ENCODE peak calls at places on chromosomes 5 and 9, in six cellular contexts. V is tibial nerve, T is uterus, R is lower leg skin, Z is ovary, N is heart left ventricle. K is an unnamed sample.

GRCh38 chr9:26535146-26535545 is 357.5 kb downstream of the CAAP1 start:
- DNase-seq in N (no peak), V (no peak), T (no peak), Z (no peak), R (no peak), K (no peak)

GRCh38 chr5:32531885-32532520 is 53.4 kb upstream of the SUB1 start:
- DNase-seq in N (no peak), R (no peak), V (no peak), T (no peak), Z (no peak), K (no peak)

GRCh38 chr9:135061441-135061840 is 26.0 kb upstream of the OLFM1 start:
- DNase-seq in V (no peak), N (no peak), Z (no peak), R (no peak), T (no peak), K (no peak)

GRCh38 chr5:159395202-159395601 is 64.9 kb upstream of the IL12B start:
- DNase-seq in T (no peak), R (no peak), N (no peak), V (no peak), Z (no peak), K (no peak)

GRCh38 chr5:55993628-55994501 is 898 bp downstream of the IL6ST start:
- DNase-seq in T (no peak), R (no peak), V (no peak), N (no peak), Z (no peak), K (no peak)

GRCh38 chr5:107232793-107233192 is 437.9 kb downstream of the EFNA5 start:
- DNase-seq in T (no peak), Z (no peak), R (no peak), N (no peak), V (no peak), K (no peak)

GRCh38 chr5:145158654-145159199 is 676.4 kb downstream of the PRELID2 start:
- DNase-seq in V (no peak), T (no peak), R (no peak), Z (no peak), N (no peak), K (no peak)

GRCh38 chr5:143968071-143968878 is 156.3 kb downstream of the HMHB1 start:
- DNase-seq in V (no peak), T (no peak), N (no peak), R (no peak), Z (no peak), K (no peak)

GRCh38 chr9:128159784-128160602 is at the start of gene BBLN:
- DNase-seq in R (peak), V (peak), N (peak), Z (peak), T (peak), K (peak)

GRCh38 chr5:145510769-145511168 is 324.4 kb downstream of the PRELID2 start:
- DNase-seq in T (no peak), Z (no peak), V (no peak), R (no peak), N (no peak), K (no peak)

GRCh38 chr9:127155314-127155713 is 32.9 kb upstream of the ANGPTL2 start:
- DNase-seq in Z (no peak), T (no peak), V (no peak), N (no peak), R (no peak), K (no peak)

GRCh38 chr5:124996023-124996763 is 249.8 kb upstream of the ZNF608 start:
- DNase-seq in V (no peak), Z (no peak), N (no peak), T (no peak), R (no peak), K (no peak)

GRCh38 chr5:143938230-143938629 is 126.3 kb downstream of the HMHB1 start:
- DNase-seq in N (no peak), T (no peak), R (no peak), Z (no peak), V (no peak), K (no peak)

GRCh38 chr9:137156567-137157375 is 13.1 kb downstream of the LRRC26 start:
- DNase-seq in R (no peak), V (no peak), T (no peak), Z (no peak), N (no peak), K (peak)

GRCh38 chr9:21828853-21829405 is 26.5 kb downstream of the MTAP start:
- DNase-seq in R (no peak), V (no peak), Z (no peak), N (no peak), T (no peak), K (no peak)

GRCh38 chr9:69658987-69659677 is 13.0 kb downstream of the APBA1 start:
- DNase-seq in Z (no peak), R (no peak), T (no peak), N (no peak), V (no peak), K (no peak)

GRCh38 chr5:11150976-11151375 is 389.9 kb upstream of the DAP start:
- DNase-seq in R (no peak), N (no peak), T (no peak), Z (no peak), V (no peak), K (no peak)

GRCh38 chr5:38715671-38716070 is 130.1 kb upstream of the OSMR start:
- DNase-seq in N (no peak), V (no peak), R (no peak), Z (no peak), T (no peak), K (no peak)

GRCh38 chr5:167968784-167969183 is 322.7 kb upstream of the WWC1 start:
- DNase-seq in Z (no peak), N (no peak), T (no peak), R (no peak), V (no peak), K (no peak)

GRCh38 chr9:109652112-109652511 is 127.9 kb upstream of the PALM2AKAP2 start:
- DNase-seq in R (no peak), T (no peak), N (no peak), Z (no peak), V (no peak), K (no peak)

GRCh38 chr5:42514759-42515158 is 91.5 kb downstream of the GHR start:
- DNase-seq in N (no peak), T (no peak), R (no peak), V (no peak), Z (no peak), K (no peak)

GRCh38 chr9:122835313-122835731 is 6.9 kb upstream of the PDCL start:
- DNase-seq in V (no peak), R (no peak), N (no peak), Z (no peak), T (no peak), K (no peak)

GRCh38 chr9:81293651-81294050 is 395.7 kb downstream of the TLE1 start:
- DNase-seq in V (no peak), N (no peak), R (no peak), T (no peak), Z (no peak), K (no peak)

GRCh38 chr9:100322954-100323536 is 29.7 kb downstream of the TEX10 start:
- DNase-seq in Z (peak), V (no peak), T (no peak), R (no peak), N (no peak), K (no peak)

GRCh38 chr5:172487671-172488070 is 33.3 kb upstream of the SH3PXD2B start:
- DNase-seq in T (no peak), N (no peak), V (no peak), Z (peak), R (no peak), K (no peak)

GRCh38 chr9:121107041-121107440 is 32.3 kb downstream of the CNTRL start:
- DNase-seq in N (no peak), Z (no peak), V (no peak), T (no peak), R (no peak), K (no peak)

GRCh38 chr5:142106061-142106460 is 2.5 kb upstream of the NDFIP1 start:
- DNase-seq in N (no peak), Z (peak), T (peak), R (peak), V (no peak), K (no peak)

GRCh38 chr9:100426194-100426531 is 780 bp upstream of the MSANTD3 start:
- DNase-seq in N (no peak), R (no peak), T (no peak), V (no peak), Z (no peak), K (no peak)

GRCh38 chr9:118782790-118783463 is 586.3 kb downstream of the BRINP1 start:
- DNase-seq in T (no peak), V (no peak), R (no peak), Z (no peak), N (no peak), K (no peak)

GRCh38 chr9:128625391-128626145 is 31.1 kb downstream of the DYNC2I2 start:
- DNase-seq in V (no peak), R (no peak), T (no peak), Z (peak), N (no peak), K (no peak)

GRCh38 chr5:75601996-75602395 is 9.3 kb upstream of the ANKDD1B start:
- DNase-seq in Z (no peak), R (no peak), T (no peak), V (no peak), N (no peak), K (no peak)

GRCh38 chr5:110082194-110082593 is 392.5 kb downstream of the MAN2A1 start:
- DNase-seq in R (no peak), V (no peak), N (no peak), Z (no peak), T (no peak), K (no peak)

GRCh38 chr9:93085676-93086075 is 10.3 kb upstream of the CARD19 start:
- DNase-seq in V (no peak), N (no peak), Z (no peak), R (no peak), T (peak), K (no peak)

GRCh38 chr9:17130285-17130684 is 4.6 kb upstream of the CNTLN start:
- DNase-seq in N (no peak), Z (no peak), R (no peak), T (no peak), V (no peak), K (no peak)

GRCh38 chr9:114235113-114235589 is 79.8 kb downstream of the COL27A1 start:
- DNase-seq in V (no peak), R (no peak), T (peak), N (no peak), Z (peak), K (no peak)

GRCh38 chr9:114238471-114238870 is 83.1 kb downstream of the COL27A1 start:
- DNase-seq in V (no peak), R (no peak), Z (peak), T (peak), N (peak), K (no peak)

GRCh38 chr9:114237247-114237646 is 81.9 kb downstream of the COL27A1 start:
- DNase-seq in Z (no peak), T (no peak), R (no peak), V (no peak), N (no peak), K (no peak)

GRCh38 chr9:114237781-114238180 is 82.4 kb downstream of the COL27A1 start:
- DNase-seq in R (no peak), T (no peak), N (no peak), V (no peak), Z (no peak), K (no peak)

GRCh38 chr9:114236391-114237138 is 81.2 kb downstream of the COL27A1 start:
- DNase-seq in R (no peak), T (no peak), N (no peak), Z (no peak), V (no peak), K (no peak)
- TF ChIP-seq POLR2A in R (no peak), T (no peak), N (no peak), Z (no peak), V (no peak), K (no peak)

DNA sequence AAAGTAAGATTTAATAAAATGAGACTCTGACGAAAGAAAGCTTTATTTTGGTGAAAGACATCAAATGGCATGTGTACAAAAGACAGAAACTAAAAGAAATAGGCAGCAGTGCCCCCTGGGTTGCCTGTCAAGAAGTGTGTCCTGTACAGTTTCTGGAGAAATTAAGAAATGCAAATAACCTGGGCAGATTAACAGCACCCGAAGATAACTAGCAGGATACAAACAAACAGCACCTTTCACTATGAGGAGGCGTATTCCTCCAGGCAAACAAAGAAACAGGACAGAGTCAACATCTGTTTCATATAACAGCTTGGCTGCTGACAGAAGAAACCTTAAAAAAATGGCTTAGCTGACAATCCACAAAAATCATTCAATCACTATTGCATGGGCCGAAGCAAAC is 162.3 kb downstream of the ARL15 start:
- DNase-seq in Z (no peak), T (no peak), R (no peak), V (no peak), N (no peak), K (no peak)
- TF ChIP-seq CTCF in Z (no peak), T (no peak), R (no peak), V (peak), N (no peak), K (no peak)

GRCh38 chr5:151772868-151773561 is 1.3 kb downstream of the G3BP1 start:
- DNase-seq in Z (no peak), V (no peak), N (no peak), T (no peak), R (no peak), K (peak)
- TF ChIP-seq POLR2A in Z (no peak), V (no peak), N (no peak), T (no peak), R (no peak), K (no peak)

GRCh38 chr5:119789411-119790117 is 160.2 kb downstream of the FAM170A start:
- DNase-seq in R (no peak), T (no peak), N (no peak), Z (no peak), V (no peak), K (no peak)
- TF ChIP-seq CTCF in R (no peak), T (no peak), N (no peak), Z (no peak), V (no peak), K (no peak)

DNA sequence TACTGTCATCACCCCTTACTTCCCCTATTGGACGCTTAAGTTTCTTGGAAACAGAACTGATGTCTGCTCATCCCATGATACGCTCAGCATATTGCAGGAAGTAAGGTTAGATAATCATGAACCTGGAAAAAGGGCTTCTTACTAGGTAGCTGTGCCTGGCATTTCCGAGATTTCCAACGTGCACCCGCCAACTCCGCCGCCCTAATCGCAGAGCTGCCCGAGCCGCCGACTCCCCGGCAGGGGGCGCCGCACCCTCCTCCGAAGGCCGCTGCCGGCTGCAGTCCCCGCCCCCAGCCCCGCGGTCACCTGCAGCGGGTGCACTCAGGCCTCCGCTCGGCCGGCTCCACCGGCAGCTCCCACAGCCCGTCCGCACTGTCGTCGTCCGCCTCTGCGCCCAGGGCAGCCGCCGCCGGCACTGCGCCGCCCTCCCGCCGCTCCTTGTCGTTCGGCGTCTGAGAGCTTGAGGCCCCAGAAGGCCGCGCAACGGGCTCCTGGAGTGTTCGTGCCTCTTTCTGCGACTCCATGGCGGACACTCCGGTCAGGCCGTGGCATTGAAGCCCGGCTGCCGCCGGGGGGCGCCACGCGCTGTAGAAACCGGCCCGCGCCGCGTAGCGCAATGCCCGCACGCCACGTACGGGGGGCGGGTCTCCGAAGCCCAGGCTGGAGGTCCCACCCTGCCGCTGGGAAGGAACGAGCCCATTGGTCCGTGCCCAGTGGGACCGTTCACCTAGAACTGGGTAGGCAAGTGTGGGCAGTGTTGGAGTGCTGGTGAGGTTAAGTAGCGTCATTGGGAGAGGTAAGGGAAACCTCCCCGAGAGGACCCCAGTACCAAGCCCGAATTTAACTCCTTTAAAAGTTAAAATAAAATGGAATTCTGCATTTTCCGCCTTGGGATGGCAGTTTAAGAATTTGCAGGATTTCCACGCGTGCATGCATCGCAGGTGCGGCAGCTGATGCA is at the start of gene DTWD2:
- DNase-seq in Z (peak), R (peak), V (peak), N (peak), T (peak), K (peak)
- TF ChIP-seq POLR2A in Z (no peak), R (no peak), V (no peak), N (no peak), T (no peak), K (peak)